ENCODE peak calls at places on chromosomes 5 and 9, in nine cellular contexts. Z is endodermal cell, C is left ventricle myocardium inferior, F is kidney, H is foreskin keratinocyte, K is upper lobe of left lung, S is breast epithelium, L is stomach, Y is cardiac muscle cell. V is an unnamed sample.

GRCh38 chr5:54275361-54275760 is 35.0 kb downstream of the ARL15 start:
- DNase-seq in Z (no peak), C (no peak), F (no peak), H (no peak), K (no peak), S (no peak), L (no peak), Y (no peak), V (no peak)

GRCh38 chr5:148746826-148747535 is 79.4 kb upstream of the ADRB2 start:
- DNase-seq in Z (no peak), C (no peak), F (no peak), H (no peak), K (no peak), S (no peak), L (no peak), Y (no peak), V (no peak)

GRCh38 chr9:90433398-90433890 is 209.2 kb downstream of the DIRAS2 start:
- DNase-seq in Z (peak; percentile 99), C (no peak), F (peak; percentile 93), H (peak; percentile 61), K (peak; percentile 53), S (peak; percentile 62), L (peak; percentile 31), Y (peak; percentile 54), V (no peak)

GRCh38 chr5:8081179-8081578 is 212.2 kb downstream of the MTRR start:
- DNase-seq in Z (no peak), C (no peak), F (no peak), H (no peak), K (no peak), S (no peak), L (no peak), Y (no peak), V (no peak)

GRCh38 chr9:130342714-130343085 is 77.1 kb downstream of the HMCN2 start:
- DNase-seq in Z (peak; percentile 45), C (no peak), F (peak; percentile 52), H (no peak), K (peak; percentile 59), S (no peak), L (no peak), Y (no peak), V (no peak)

GRCh38 chr9:5552301-5552700 is 42.0 kb downstream of the PDCD1LG2 start:
- DNase-seq in Z (no peak), C (no peak), F (no peak), H (peak; percentile 22), K (no peak), S (no peak), L (no peak), Y (no peak), V (no peak)

GRCh38 chr9:110440161-110440560 is 102.5 kb upstream of the TXNDC8 start:
- DNase-seq in Z (no peak), C (no peak), F (no peak), H (peak; percentile 49), K (no peak), S (no peak), L (no peak), Y (peak; percentile 90), V (no peak)

GRCh38 chr5:132226516-132227234 is 978 bp downstream of the P4HA2 start:
- DNase-seq in Z (no peak), C (no peak), F (no peak), H (no peak), K (peak; percentile 4), S (no peak), L (peak; percentile 25), Y (peak; percentile 44), V (no peak)

GRCh38 chr5:140073296-140073695 is 30.2 kb upstream of the NRG2 start:
- DNase-seq in Z (no peak), C (no peak), F (no peak), H (no peak), K (no peak), S (no peak), L (no peak), Y (peak; percentile 34), V (no peak)

GRCh38 chr9:104256031-104256709 is 162.1 kb downstream of the SMC2 start:
- DNase-seq in Z (no peak), C (no peak), F (no peak), H (peak; percentile 49), K (no peak), S (no peak), L (no peak), Y (peak; percentile 6), V (no peak)

DNA sequence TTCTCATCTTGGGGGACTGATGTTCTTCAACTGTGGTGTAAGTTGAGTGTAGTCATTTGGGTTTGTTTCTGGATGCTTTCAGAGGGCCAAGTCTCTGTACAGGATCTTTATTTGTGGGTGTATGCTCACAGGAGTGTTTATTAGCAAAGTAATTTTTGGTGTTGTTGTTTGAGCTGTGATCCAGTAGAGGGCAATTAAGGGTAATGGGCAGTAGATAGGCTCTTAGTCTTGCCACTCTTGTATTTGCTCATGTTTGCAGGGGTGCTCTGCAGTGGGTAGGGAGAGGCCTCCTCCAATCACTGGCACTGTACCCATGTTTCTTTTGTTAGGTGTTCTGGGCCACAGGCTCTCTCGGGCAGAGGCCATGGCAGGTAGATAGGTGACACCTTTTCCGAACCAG is 45.9 kb upstream of the ITGA2 start:
- DNase-seq in Z (no peak), C (no peak), F (no peak), H (no peak), K (no peak), S (no peak), L (no peak), Y (no peak), V (no peak)
- TF ChIP-seq CTCF in Z (peak; percentile 32), C (no peak), F (no peak), H (peak; percentile 62), K (no peak), S (no peak), L (no peak), Y (peak; percentile 30), V (no peak)

DNA sequence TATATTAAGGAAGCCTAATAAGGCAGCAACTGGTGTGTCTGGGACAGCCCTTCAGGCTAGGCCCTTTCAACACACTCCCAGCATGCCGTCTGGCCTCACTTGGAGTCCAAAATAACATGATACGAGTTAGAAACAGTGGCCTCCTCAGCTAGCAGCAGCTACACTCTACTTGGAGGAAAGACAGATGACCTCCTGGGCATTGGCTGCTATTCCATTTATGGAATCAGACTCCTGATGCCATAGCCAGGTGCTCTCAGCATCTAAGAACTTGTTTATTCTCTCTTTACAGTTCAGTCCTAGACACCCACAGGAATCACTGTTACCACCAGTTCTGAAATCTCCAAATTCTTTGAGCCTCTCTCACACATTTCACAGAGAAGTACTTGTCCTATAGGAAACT is 31.8 kb downstream of the RUSC2 start:
- DNase-seq in Z (no peak), C (no peak), F (no peak), H (no peak), K (no peak), S (no peak), L (no peak), Y (peak; percentile 52), V (no peak)
- H3K4me1 ChIP-seq in Z (peaks cover 37% of the 10 kb centered on the region), C (peaks cover 86% of the 10 kb centered on the region), F (peaks cover 71% of the 10 kb centered on the region), H (peaks cover 41% of the 10 kb centered on the region), K (peaks cover 47% of the 10 kb centered on the region), S (peaks cover 53% of the 10 kb centered on the region), L (peaks cover 67% of the 10 kb centered on the region), Y (peaks cover 50% of the 10 kb centered on the region), V (no peaks in the 10 kb centered on the region)

DNA sequence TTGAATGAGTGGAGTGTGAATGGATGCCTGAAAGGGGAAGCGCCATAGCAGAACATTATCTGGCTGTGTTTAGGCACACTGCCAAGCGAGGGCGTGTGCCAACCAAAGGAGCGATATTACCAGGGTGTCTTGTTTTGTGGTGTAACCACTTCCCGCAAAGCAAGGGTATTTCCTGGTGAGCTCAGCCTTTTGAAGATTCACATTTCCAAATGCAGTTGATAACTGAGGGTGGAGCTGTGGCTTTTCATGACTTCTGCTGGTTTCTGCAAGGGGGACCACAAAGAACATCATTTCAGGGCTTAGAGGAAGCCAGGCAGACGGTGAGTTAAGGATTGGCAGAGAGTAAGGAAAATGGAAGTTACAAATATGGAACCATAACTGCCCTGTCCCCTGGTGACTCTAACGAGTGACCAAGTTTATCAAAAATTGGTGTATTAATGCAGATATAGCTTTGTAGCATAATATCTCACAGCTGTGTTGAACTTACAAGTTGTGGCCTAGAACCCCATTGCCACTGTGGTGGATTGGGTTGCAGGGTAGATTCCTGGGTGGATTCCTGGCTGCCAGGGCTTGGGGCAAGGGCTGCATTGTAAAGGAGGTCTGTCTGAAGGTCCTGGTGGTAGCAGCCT is 71.4 kb downstream of the RALGPS1 start:
- DNase-seq in Z (no peak), C (peak; percentile 70), F (peak; percentile 82), H (peak; percentile 94), K (no peak), S (no peak), L (peak; percentile 84), Y (peak; percentile 90), V (peak; percentile 68)
- TF ChIP-seq CTCF in Z (no peak), C (no peak), F (no peak), H (peak; percentile 53), K (no peak), S (no peak), L (no peak), Y (no peak), V (no peak)

GRCh38 chr5:14147210-14147609 is 4.1 kb downstream of the TRIO start:
- DNase-seq in Z (no peak), C (no peak), F (no peak), H (no peak), K (no peak), S (no peak), L (no peak), Y (no peak), V (peak; percentile 21)

GRCh38 chr5:14148890-14149671 is 5.9 kb downstream of the TRIO start:
- DNase-seq in Z (peak; percentile 68), C (no peak), F (no peak), H (no peak), K (no peak), S (no peak), L (no peak), Y (no peak), V (peak; percentile 50)

GRCh38 chr5:14146725-14147124 is 3.6 kb downstream of the TRIO start:
- DNase-seq in Z (no peak), C (no peak), F (no peak), H (no peak), K (no peak), S (no peak), L (no peak), Y (no peak), V (no peak)

GRCh38 chr5:14149672-14150053 is 6.5 kb downstream of the TRIO start:
- DNase-seq in Z (peak; percentile 57), C (no peak), F (no peak), H (no peak), K (no peak), S (no peak), L (no peak), Y (no peak), V (peak; percentile 42)

GRCh38 chr5:14148483-14148882 is 5.3 kb downstream of the TRIO start:
- DNase-seq in Z (no peak), C (no peak), F (no peak), H (no peak), K (no peak), S (no peak), L (no peak), Y (no peak), V (no peak)
- H3K4me1 ChIP-seq in Z (peaks cover 11% of the 10 kb centered on the region), C (peaks cover 85% of the 10 kb centered on the region), F (peaks cover 38% of the 10 kb centered on the region), H (peaks cover 25% of the 10 kb centered on the region), K (peaks cover 52% of the 10 kb centered on the region), S (peaks cover 26% of the 10 kb centered on the region), L (peaks cover 29% of the 10 kb centered on the region), Y (peaks cover 61% of the 10 kb centered on the region), V (no peaks in the 10 kb centered on the region)

DNA sequence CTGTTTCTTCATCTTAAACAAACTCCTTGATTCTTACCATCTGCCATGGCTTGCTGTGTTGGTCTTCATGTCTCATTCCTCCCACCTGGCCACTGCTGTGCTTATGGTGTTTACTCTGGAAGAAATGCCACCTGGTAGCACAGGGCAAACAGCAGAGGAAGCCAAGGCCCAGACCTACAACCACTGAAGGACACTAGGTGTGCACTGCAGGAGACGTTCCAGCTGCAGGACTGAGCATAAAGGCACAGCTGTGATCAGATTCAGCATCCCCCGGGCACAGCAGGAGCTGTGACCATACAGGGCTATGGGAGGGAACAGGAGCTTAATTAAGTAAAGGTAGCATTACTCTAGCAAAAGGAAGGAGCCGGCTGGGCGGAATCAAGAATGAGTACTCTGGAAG is 12.6 kb upstream of the GNAQ start:
- DNase-seq in Z (no peak), C (no peak), F (no peak), H (no peak), K (no peak), S (no peak), L (peak; percentile 41), Y (no peak), V (no peak)
- TF ChIP-seq CTCF in Z (no peak), C (no peak), F (no peak), H (no peak), K (no peak), S (no peak), L (no peak), Y (no peak), V (no peak)

V was measured in right atrium auricular region.